ENCODE peak calls at places on chromosomes 2 and 18, in nine cellular contexts. One of them, this sample, is unnamed.
A peak's percentile ranks its signal among the peaks of the same experiment; 100 is the strongest.

GRCh38 chr2:215870986-215871385 is 142.4 kb downstream of the MREG start:
- DNase-seq in colonic mucosa: no peak
- DNase-seq in uterus: no peak
- DNase-seq in heart left ventricle: no peak
- DNase-seq in sigmoid colon: no peak
- DNase-seq in fibroblast of the aortic adventitia: no peak
- DNase-seq in BJ: no peak
- DNase-seq in HFF-Myc: no peak
- DNase-seq in IMR-90: no peak
- DNase-seq in this sample: no peak

GRCh38 chr2:203759692-203760365 is 53.4 kb downstream of the CD28 start:
- DNase-seq in colonic mucosa: no peak
- DNase-seq in uterus: no peak
- DNase-seq in heart left ventricle: no peak
- DNase-seq in sigmoid colon: no peak
- DNase-seq in fibroblast of the aortic adventitia: peak; percentile 57
- DNase-seq in BJ: peak; percentile 54
- DNase-seq in HFF-Myc: peak; percentile 20
- DNase-seq in IMR-90: peak; percentile 87
- DNase-seq in this sample: peak; percentile 59

GRCh38 chr18:48696218-48696617 is 157.4 kb downstream of the CTIF start:
- DNase-seq in colonic mucosa: no peak
- DNase-seq in uterus: no peak
- DNase-seq in heart left ventricle: no peak
- DNase-seq in sigmoid colon: no peak
- DNase-seq in fibroblast of the aortic adventitia: no peak
- DNase-seq in BJ: no peak
- DNase-seq in HFF-Myc: no peak
- DNase-seq in IMR-90: no peak
- DNase-seq in this sample: no peak

GRCh38 chr2:188721231-188721630 is 252.9 kb upstream of the COL3A1 start:
- DNase-seq in colonic mucosa: peak; percentile 26
- DNase-seq in uterus: no peak
- DNase-seq in heart left ventricle: no peak
- DNase-seq in sigmoid colon: no peak
- DNase-seq in fibroblast of the aortic adventitia: peak; percentile 83
- DNase-seq in BJ: no peak
- DNase-seq in HFF-Myc: no peak
- DNase-seq in IMR-90: peak; percentile 26
- DNase-seq in this sample: no peak

GRCh38 chr2:16548036-16548435 is 117.6 kb downstream of the CYRIA start:
- DNase-seq in colonic mucosa: no peak
- DNase-seq in uterus: no peak
- DNase-seq in heart left ventricle: no peak
- DNase-seq in sigmoid colon: no peak
- DNase-seq in fibroblast of the aortic adventitia: no peak
- DNase-seq in BJ: no peak
- DNase-seq in HFF-Myc: no peak
- DNase-seq in IMR-90: no peak
- DNase-seq in this sample: no peak

GRCh38 chr2:73836141-73836943 is 7.6 kb downstream of the STAMBP start:
- DNase-seq in colonic mucosa: no peak
- DNase-seq in uterus: no peak
- DNase-seq in heart left ventricle: peak; percentile 32
- DNase-seq in sigmoid colon: peak; percentile 77
- DNase-seq in fibroblast of the aortic adventitia: no peak
- DNase-seq in BJ: no peak
- DNase-seq in HFF-Myc: no peak
- DNase-seq in IMR-90: no peak
- DNase-seq in this sample: no peak

GRCh38 chr2:10284108-10284870 is 18.4 kb upstream of the HPCAL1 start:
- DNase-seq in colonic mucosa: no peak
- DNase-seq in uterus: no peak
- DNase-seq in heart left ventricle: no peak
- DNase-seq in sigmoid colon: peak; percentile 56
- DNase-seq in fibroblast of the aortic adventitia: no peak
- DNase-seq in BJ: no peak
- DNase-seq in HFF-Myc: no peak
- DNase-seq in IMR-90: no peak
- DNase-seq in this sample: no peak

GRCh38 chr2:26011990-26012856 is 21.7 kb upstream of the RAB10 start:
- DNase-seq in colonic mucosa: peak; percentile 77
- DNase-seq in uterus: no peak
- DNase-seq in heart left ventricle: peak; percentile 76
- DNase-seq in sigmoid colon: peak; percentile 66
- DNase-seq in fibroblast of the aortic adventitia: peak; percentile 52
- DNase-seq in BJ: no peak
- DNase-seq in HFF-Myc: no peak
- DNase-seq in IMR-90: peak; percentile 81
- DNase-seq in this sample: peak; percentile 98

GRCh38 chr18:76450912-76451421 is 44.1 kb downstream of the ZNF516 start:
- DNase-seq in colonic mucosa: peak; percentile 57
- DNase-seq in uterus: no peak
- DNase-seq in heart left ventricle: peak; percentile 79
- DNase-seq in sigmoid colon: peak; percentile 79
- DNase-seq in fibroblast of the aortic adventitia: peak; percentile 81
- DNase-seq in BJ: no peak
- DNase-seq in HFF-Myc: no peak
- DNase-seq in IMR-90: peak; percentile 72
- DNase-seq in this sample: no peak

GRCh38 chr2:16425462-16426336 is 239.9 kb downstream of the CYRIA start:
- DNase-seq in colonic mucosa: peak; percentile 65
- DNase-seq in uterus: no peak
- DNase-seq in heart left ventricle: peak; percentile 67
- DNase-seq in sigmoid colon: no peak
- DNase-seq in fibroblast of the aortic adventitia: no peak
- DNase-seq in BJ: no peak
- DNase-seq in HFF-Myc: no peak
- DNase-seq in IMR-90: no peak
- DNase-seq in this sample: peak; percentile 67

GRCh38 chr18:49668583-49669290 is 106.9 kb downstream of the LIPG start:
- DNase-seq in colonic mucosa: peak; percentile 53
- DNase-seq in uterus: peak; percentile 38
- DNase-seq in heart left ventricle: peak; percentile 74
- DNase-seq in sigmoid colon: peak; percentile 85
- DNase-seq in fibroblast of the aortic adventitia: peak; percentile 54
- DNase-seq in BJ: no peak
- DNase-seq in HFF-Myc: no peak
- DNase-seq in IMR-90: no peak
- DNase-seq in this sample: no peak

GRCh38 chr2:235935773-235936172 is 232.4 kb downstream of the GBX2 start:
- DNase-seq in colonic mucosa: no peak
- DNase-seq in uterus: no peak
- DNase-seq in heart left ventricle: no peak
- DNase-seq in sigmoid colon: peak; percentile 42
- DNase-seq in fibroblast of the aortic adventitia: no peak
- DNase-seq in BJ: no peak
- DNase-seq in HFF-Myc: no peak
- DNase-seq in IMR-90: no peak
- DNase-seq in this sample: no peak

GRCh38 chr2:49490710-49491109 is 336.4 kb upstream of the FSHR start:
- DNase-seq in colonic mucosa: peak; percentile 28
- DNase-seq in uterus: no peak
- DNase-seq in heart left ventricle: peak; percentile 23
- DNase-seq in sigmoid colon: no peak
- DNase-seq in fibroblast of the aortic adventitia: no peak
- DNase-seq in BJ: no peak
- DNase-seq in HFF-Myc: no peak
- DNase-seq in IMR-90: no peak
- DNase-seq in this sample: no peak

GRCh38 chr2:67502346-67503065 is 105.4 kb downstream of the ETAA1 start:
- DNase-seq in colonic mucosa: no peak
- DNase-seq in uterus: no peak
- DNase-seq in heart left ventricle: no peak
- DNase-seq in sigmoid colon: no peak
- DNase-seq in fibroblast of the aortic adventitia: peak; percentile 47
- DNase-seq in BJ: no peak
- DNase-seq in HFF-Myc: no peak
- DNase-seq in IMR-90: peak; percentile 33
- DNase-seq in this sample: no peak

GRCh38 chr2:95331606-95332005 is 34.5 kb downstream of the KCNIP3 start:
- DNase-seq in colonic mucosa: no peak
- DNase-seq in uterus: no peak
- DNase-seq in heart left ventricle: no peak
- DNase-seq in sigmoid colon: no peak
- DNase-seq in fibroblast of the aortic adventitia: no peak
- DNase-seq in BJ: no peak
- DNase-seq in HFF-Myc: no peak
- DNase-seq in IMR-90: no peak
- DNase-seq in this sample: no peak

GRCh38 chr2:217884985-217885384 is 117.8 kb downstream of the TNS1 start:
- DNase-seq in colonic mucosa: no peak
- DNase-seq in uterus: no peak
- DNase-seq in heart left ventricle: no peak
- DNase-seq in sigmoid colon: no peak
- DNase-seq in fibroblast of the aortic adventitia: no peak
- DNase-seq in BJ: no peak
- DNase-seq in HFF-Myc: no peak
- DNase-seq in IMR-90: no peak
- DNase-seq in this sample: no peak

GRCh38 chr18:31043709-31044108 is 1.2 kb upstream of the DSC3 start:
- DNase-seq in colonic mucosa: no peak
- DNase-seq in uterus: no peak
- DNase-seq in heart left ventricle: no peak
- DNase-seq in sigmoid colon: no peak
- DNase-seq in fibroblast of the aortic adventitia: no peak
- DNase-seq in BJ: no peak
- DNase-seq in HFF-Myc: no peak
- DNase-seq in IMR-90: no peak
- DNase-seq in this sample: no peak
- H3K4me3 ChIP-seq in colonic mucosa: no peak overlapping the region
- H3K4me3 ChIP-seq in uterus: no peak overlapping the region
- H3K4me3 ChIP-seq in heart left ventricle: no peak overlapping the region
- H3K4me3 ChIP-seq in sigmoid colon: no peak overlapping the region
- H3K4me3 ChIP-seq in fibroblast of the aortic adventitia: no peak overlapping the region
- H3K4me3 ChIP-seq in BJ: no peak overlapping the region
- H3K4me3 ChIP-seq in HFF-Myc: no peak overlapping the region
- H3K4me3 ChIP-seq in IMR-90: no peak overlapping the region
- H3K4me3 ChIP-seq in this sample: no peak overlapping the region

GRCh38 chr2:101793277-101793969 is 95.9 kb downstream of the MAP4K4 start:
- DNase-seq in colonic mucosa: no peak
- DNase-seq in uterus: peak; percentile 50
- DNase-seq in heart left ventricle: peak; percentile 62
- DNase-seq in sigmoid colon: no peak
- DNase-seq in fibroblast of the aortic adventitia: no peak
- DNase-seq in BJ: no peak
- DNase-seq in HFF-Myc: no peak
- DNase-seq in IMR-90: no peak
- DNase-seq in this sample: no peak
- TF ChIP-seq CTCF in colonic mucosa: no peak
- TF ChIP-seq CTCF in uterus: no peak
- TF ChIP-seq CTCF in heart left ventricle: peak; percentile 20
- TF ChIP-seq CTCF in sigmoid colon: no peak
- TF ChIP-seq CTCF in fibroblast of the aortic adventitia: no peak
- TF ChIP-seq CTCF in BJ: peak; percentile 15
- TF ChIP-seq CTCF in HFF-Myc: peak; percentile 31
- TF ChIP-seq CTCF in IMR-90: peak; percentile 25
- TF ChIP-seq CTCF in this sample: peak; percentile 39

GRCh38 chr2:200308001-200308400 is 1.5 kb downstream of the SPATS2L start:
- DNase-seq in colonic mucosa: no peak
- DNase-seq in uterus: no peak
- DNase-seq in heart left ventricle: no peak
- DNase-seq in sigmoid colon: no peak
- DNase-seq in fibroblast of the aortic adventitia: peak; percentile 70
- DNase-seq in BJ: no peak
- DNase-seq in HFF-Myc: no peak
- DNase-seq in IMR-90: peak; percentile 61
- DNase-seq in this sample: no peak
- H3K4me3 ChIP-seq in colonic mucosa: peak overlapping the region; percentile 78
- H3K4me3 ChIP-seq in uterus: peak overlapping the region; percentile 99
- H3K4me3 ChIP-seq in heart left ventricle: peak overlapping the region; percentile 97
- H3K4me3 ChIP-seq in sigmoid colon: peak overlapping the region; percentile 98
- H3K4me3 ChIP-seq in fibroblast of the aortic adventitia: peak overlapping the region; percentile 79
- H3K4me3 ChIP-seq in BJ: peak overlapping the region; percentile 75
- H3K4me3 ChIP-seq in HFF-Myc: peak overlapping the region; percentile 71
- H3K4me3 ChIP-seq in IMR-90: peak overlapping the region; percentile 53
- H3K4me3 ChIP-seq in this sample: peak overlapping the region; percentile 83

GRCh38 chr2:208467564-208467963 is 61.0 kb downstream of the PTH2R start:
- DNase-seq in colonic mucosa: no peak
- DNase-seq in uterus: no peak
- DNase-seq in heart left ventricle: no peak
- DNase-seq in sigmoid colon: no peak
- DNase-seq in fibroblast of the aortic adventitia: no peak
- DNase-seq in BJ: no peak
- DNase-seq in HFF-Myc: no peak
- DNase-seq in IMR-90: no peak
- DNase-seq in this sample: no peak

GRCh38 chr2:208466920-208467298 is 60.3 kb downstream of the PTH2R start:
- DNase-seq in colonic mucosa: no peak
- DNase-seq in uterus: no peak
- DNase-seq in heart left ventricle: no peak
- DNase-seq in sigmoid colon: no peak
- DNase-seq in fibroblast of the aortic adventitia: peak; percentile 33
- DNase-seq in BJ: no peak
- DNase-seq in HFF-Myc: no peak
- DNase-seq in IMR-90: no peak
- DNase-seq in this sample: no peak

GRCh38 chr2:208464205-208464604 is 57.6 kb downstream of the PTH2R start:
- DNase-seq in colonic mucosa: no peak
- DNase-seq in uterus: no peak
- DNase-seq in heart left ventricle: no peak
- DNase-seq in sigmoid colon: no peak
- DNase-seq in fibroblast of the aortic adventitia: no peak
- DNase-seq in BJ: no peak
- DNase-seq in HFF-Myc: no peak
- DNase-seq in IMR-90: no peak
- DNase-seq in this sample: no peak

GRCh38 chr2:208466133-208466919 is 59.7 kb downstream of the PTH2R start:
- DNase-seq in colonic mucosa: peak; percentile 39
- DNase-seq in uterus: no peak
- DNase-seq in heart left ventricle: no peak
- DNase-seq in sigmoid colon: no peak
- DNase-seq in fibroblast of the aortic adventitia: peak; percentile 29
- DNase-seq in BJ: no peak
- DNase-seq in HFF-Myc: peak; percentile 4
- DNase-seq in IMR-90: peak; percentile 0
- DNase-seq in this sample: peak; percentile 10
- TF ChIP-seq CTCF in colonic mucosa: peak; percentile 44
- TF ChIP-seq CTCF in uterus: no peak
- TF ChIP-seq CTCF in heart left ventricle: peak; percentile 19
- TF ChIP-seq CTCF in sigmoid colon: no peak
- TF ChIP-seq CTCF in fibroblast of the aortic adventitia: peak; percentile 40
- TF ChIP-seq CTCF in BJ: peak; percentile 50
- TF ChIP-seq CTCF in HFF-Myc: peak; percentile 56
- TF ChIP-seq CTCF in IMR-90: peak; percentile 14
- TF ChIP-seq CTCF in this sample: peak; percentile 73

DNA sequence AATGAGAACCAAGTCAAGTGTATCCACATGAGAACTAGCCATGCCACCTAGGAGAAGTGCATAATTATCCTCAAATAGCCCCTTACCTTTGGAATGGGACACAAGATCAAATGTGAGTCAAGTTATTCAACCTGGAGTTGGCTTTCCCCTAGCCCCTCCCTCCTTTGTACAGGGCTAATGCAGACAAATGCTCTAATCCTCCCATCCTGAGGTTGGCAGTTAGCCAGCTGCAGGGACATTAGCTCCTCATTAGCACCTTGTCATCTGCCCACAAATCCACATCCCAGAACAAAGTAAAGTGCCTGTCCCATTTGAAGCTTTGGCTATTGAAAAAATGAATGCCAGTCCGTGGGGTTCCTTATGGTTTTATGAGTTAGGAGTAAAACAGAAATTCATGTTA is 294.1 kb upstream of the FANCL start:
- DNase-seq in colonic mucosa: no peak
- DNase-seq in uterus: no peak
- DNase-seq in heart left ventricle: no peak
- DNase-seq in sigmoid colon: no peak
- DNase-seq in fibroblast of the aortic adventitia: no peak
- DNase-seq in BJ: no peak
- DNase-seq in HFF-Myc: no peak
- DNase-seq in IMR-90: no peak
- DNase-seq in this sample: no peak
- H3K4me3 ChIP-seq in colonic mucosa: no peak overlapping the region
- H3K4me3 ChIP-seq in uterus: no peak overlapping the region
- H3K4me3 ChIP-seq in heart left ventricle: no peak overlapping the region
- H3K4me3 ChIP-seq in sigmoid colon: no peak overlapping the region
- H3K4me3 ChIP-seq in fibroblast of the aortic adventitia: no peak overlapping the region
- H3K4me3 ChIP-seq in BJ: no peak overlapping the region
- H3K4me3 ChIP-seq in HFF-Myc: no peak overlapping the region
- H3K4me3 ChIP-seq in IMR-90: no peak overlapping the region
- H3K4me3 ChIP-seq in this sample: no peak overlapping the region